ENCODE peak calls at places on chromosomes 2 and 18, in eight cellular contexts. One of them, this sample, is unnamed.

GRCh38 chr2:120994301-120994700 is 258.6 kb downstream of the GLI2 start:
- DNase-seq in GM12865: no peak
- DNase-seq in neuronal stem cell: no peak
- DNase-seq in AG04450: no peak
- DNase-seq in left ventricle myocardium inferior: no peak
- DNase-seq in choroid plexus epithelial cell: no peak
- DNase-seq in WERI-Rb-1: no peak
- DNase-seq in BE2C: no peak
- DNase-seq in this sample: no peak

GRCh38 chr2:25856377-25856776 is 21.9 kb downstream of the ASXL2 start:
- DNase-seq in AG04450: no peak
- DNase-seq in neuronal stem cell: no peak
- DNase-seq in choroid plexus epithelial cell: no peak
- DNase-seq in left ventricle myocardium inferior: no peak
- DNase-seq in BE2C: no peak
- DNase-seq in GM12865: no peak
- DNase-seq in WERI-Rb-1: peak
- DNase-seq in this sample: peak

GRCh38 chr2:228689049-228689448 is 507.6 kb upstream of the SPHKAP start:
- DNase-seq in BE2C: peak
- DNase-seq in left ventricle myocardium inferior: no peak
- DNase-seq in AG04450: no peak
- DNase-seq in choroid plexus epithelial cell: peak
- DNase-seq in WERI-Rb-1: peak
- DNase-seq in neuronal stem cell: peak
- DNase-seq in GM12865: no peak
- DNase-seq in this sample: no peak

GRCh38 chr2:127000937-127001336 is 102.2 kb downstream of the TEX51 start:
- DNase-seq in choroid plexus epithelial cell: peak
- DNase-seq in GM12865: no peak
- DNase-seq in WERI-Rb-1: peak
- DNase-seq in left ventricle myocardium inferior: no peak
- DNase-seq in AG04450: no peak
- DNase-seq in neuronal stem cell: no peak
- DNase-seq in BE2C: no peak
- DNase-seq in this sample: no peak

GRCh38 chr2:66426250-66427064 is 8.5 kb upstream of the MEIS1 start:
- DNase-seq in AG04450: no peak
- DNase-seq in GM12865: no peak
- DNase-seq in left ventricle myocardium inferior: no peak
- DNase-seq in neuronal stem cell: no peak
- DNase-seq in BE2C: no peak
- DNase-seq in choroid plexus epithelial cell: no peak
- DNase-seq in WERI-Rb-1: no peak
- DNase-seq in this sample: peak

GRCh38 chr18:8460748-8461147 is 148.5 kb upstream of the RAB12 start:
- DNase-seq in left ventricle myocardium inferior: no peak
- DNase-seq in neuronal stem cell: no peak
- DNase-seq in choroid plexus epithelial cell: no peak
- DNase-seq in AG04450: no peak
- DNase-seq in WERI-Rb-1: no peak
- DNase-seq in GM12865: no peak
- DNase-seq in BE2C: no peak
- DNase-seq in this sample: no peak

GRCh38 chr2:240983996-240984498 is 14.4 kb upstream of the SNED1 start:
- DNase-seq in GM12865: no peak
- DNase-seq in WERI-Rb-1: no peak
- DNase-seq in neuronal stem cell: no peak
- DNase-seq in BE2C: peak
- DNase-seq in AG04450: no peak
- DNase-seq in choroid plexus epithelial cell: no peak
- DNase-seq in left ventricle myocardium inferior: peak
- DNase-seq in this sample: peak

GRCh38 chr18:63890950-63891304 is 3.4 kb downstream of the SERPINB2 start:
- DNase-seq in neuronal stem cell: no peak
- DNase-seq in choroid plexus epithelial cell: peak
- DNase-seq in AG04450: no peak
- DNase-seq in BE2C: no peak
- DNase-seq in GM12865: peak
- DNase-seq in left ventricle myocardium inferior: no peak
- DNase-seq in WERI-Rb-1: no peak
- DNase-seq in this sample: no peak

GRCh38 chr2:233084488-233084887 is 24.3 kb downstream of the INPP5D start:
- DNase-seq in choroid plexus epithelial cell: no peak
- DNase-seq in AG04450: no peak
- DNase-seq in GM12865: peak
- DNase-seq in BE2C: no peak
- DNase-seq in WERI-Rb-1: no peak
- DNase-seq in neuronal stem cell: no peak
- DNase-seq in left ventricle myocardium inferior: peak
- DNase-seq in this sample: peak

GRCh38 chr18:70135604-70136003 is 69.9 kb downstream of the RTTN start:
- DNase-seq in neuronal stem cell: no peak
- DNase-seq in WERI-Rb-1: no peak
- DNase-seq in left ventricle myocardium inferior: no peak
- DNase-seq in AG04450: no peak
- DNase-seq in GM12865: no peak
- DNase-seq in choroid plexus epithelial cell: no peak
- DNase-seq in BE2C: no peak
- DNase-seq in this sample: no peak

GRCh38 chr2:150357770-150358467 is 129.5 kb downstream of the RND3 start:
- DNase-seq in BE2C: no peak
- DNase-seq in WERI-Rb-1: no peak
- DNase-seq in neuronal stem cell: no peak
- DNase-seq in left ventricle myocardium inferior: no peak
- DNase-seq in AG04450: no peak
- DNase-seq in GM12865: peak
- DNase-seq in choroid plexus epithelial cell: peak
- DNase-seq in this sample: no peak

GRCh38 chr2:5937865-5938565 is 245.8 kb downstream of the SOX11 start:
- DNase-seq in GM12865: no peak
- DNase-seq in choroid plexus epithelial cell: peak
- DNase-seq in neuronal stem cell: no peak
- DNase-seq in WERI-Rb-1: no peak
- DNase-seq in BE2C: no peak
- DNase-seq in left ventricle myocardium inferior: no peak
- DNase-seq in AG04450: no peak
- DNase-seq in this sample: no peak

GRCh38 chr2:134745023-134745422 is 26.2 kb upstream of the TMEM163 start:
- DNase-seq in neuronal stem cell: no peak
- DNase-seq in BE2C: no peak
- DNase-seq in left ventricle myocardium inferior: no peak
- DNase-seq in GM12865: no peak
- DNase-seq in WERI-Rb-1: no peak
- DNase-seq in choroid plexus epithelial cell: no peak
- DNase-seq in AG04450: no peak
- DNase-seq in this sample: no peak

GRCh38 chr18:58714821-58715220 is 43.6 kb downstream of the MALT1 start:
- DNase-seq in GM12865: no peak
- DNase-seq in AG04450: no peak
- DNase-seq in WERI-Rb-1: no peak
- DNase-seq in left ventricle myocardium inferior: no peak
- DNase-seq in BE2C: no peak
- DNase-seq in choroid plexus epithelial cell: no peak
- DNase-seq in neuronal stem cell: no peak
- DNase-seq in this sample: no peak

GRCh38 chr2:72983500-72984039 is 66.3 kb downstream of the EMX1 start:
- DNase-seq in choroid plexus epithelial cell: no peak
- DNase-seq in BE2C: no peak
- DNase-seq in AG04450: no peak
- DNase-seq in WERI-Rb-1: no peak
- DNase-seq in GM12865: no peak
- DNase-seq in neuronal stem cell: no peak
- DNase-seq in left ventricle myocardium inferior: no peak
- DNase-seq in this sample: no peak

GRCh38 chr2:237967463-237967871 is 653 bp downstream of the UBE2F start:
- DNase-seq in GM12865: peak
- DNase-seq in AG04450: no peak
- DNase-seq in choroid plexus epithelial cell: no peak
- DNase-seq in WERI-Rb-1: peak
- DNase-seq in BE2C: no peak
- DNase-seq in left ventricle myocardium inferior: peak
- DNase-seq in neuronal stem cell: no peak
- DNase-seq in this sample: no peak

GRCh38 chr2:63486861-63487290 is 101.4 kb downstream of the WDPCP start:
- DNase-seq in choroid plexus epithelial cell: peak
- DNase-seq in neuronal stem cell: no peak
- DNase-seq in WERI-Rb-1: peak
- DNase-seq in BE2C: no peak
- DNase-seq in GM12865: peak
- DNase-seq in left ventricle myocardium inferior: no peak
- DNase-seq in AG04450: no peak
- DNase-seq in this sample: no peak

GRCh38 chr2:85673736-85674375 is 5.9 kb upstream of the SFTPB start:
- DNase-seq in AG04450: no peak
- DNase-seq in BE2C: no peak
- DNase-seq in left ventricle myocardium inferior: no peak
- DNase-seq in WERI-Rb-1: no peak
- DNase-seq in GM12865: no peak
- DNase-seq in choroid plexus epithelial cell: no peak
- DNase-seq in neuronal stem cell: no peak
- DNase-seq in this sample: no peak

GRCh38 chr2:11420190-11420589 is 45.8 kb downstream of the E2F6 start:
- DNase-seq in neuronal stem cell: no peak
- DNase-seq in GM12865: no peak
- DNase-seq in left ventricle myocardium inferior: no peak
- DNase-seq in WERI-Rb-1: no peak
- DNase-seq in BE2C: no peak
- DNase-seq in AG04450: no peak
- DNase-seq in choroid plexus epithelial cell: no peak
- DNase-seq in this sample: no peak

GRCh38 chr2:75241696-75242095 is 42.4 kb upstream of the TACR1 start:
- DNase-seq in choroid plexus epithelial cell: peak
- DNase-seq in left ventricle myocardium inferior: no peak
- DNase-seq in BE2C: no peak
- DNase-seq in neuronal stem cell: no peak
- DNase-seq in WERI-Rb-1: no peak
- DNase-seq in GM12865: peak
- DNase-seq in AG04450: no peak
- DNase-seq in this sample: no peak

GRCh38 chr18:25921677-25922421 is 168.6 kb downstream of the SS18 start:
- DNase-seq in neuronal stem cell: no peak
- DNase-seq in BE2C: peak
- DNase-seq in choroid plexus epithelial cell: peak
- DNase-seq in left ventricle myocardium inferior: no peak
- DNase-seq in AG04450: no peak
- DNase-seq in GM12865: peak
- DNase-seq in WERI-Rb-1: peak
- DNase-seq in this sample: no peak

GRCh38 chr2:223214721-223215120 is 162.7 kb downstream of the KCNE4 start:
- DNase-seq in choroid plexus epithelial cell: no peak
- DNase-seq in WERI-Rb-1: no peak
- DNase-seq in left ventricle myocardium inferior: no peak
- DNase-seq in AG04450: no peak
- DNase-seq in neuronal stem cell: no peak
- DNase-seq in BE2C: no peak
- DNase-seq in GM12865: no peak
- DNase-seq in this sample: no peak

GRCh38 chr2:203238329-203238710 is 498 bp upstream of the CYP20A1 start:
- DNase-seq in AG04450: no peak
- DNase-seq in GM12865: no peak
- DNase-seq in WERI-Rb-1: no peak
- DNase-seq in neuronal stem cell: no peak
- DNase-seq in left ventricle myocardium inferior: no peak
- DNase-seq in BE2C: no peak
- DNase-seq in choroid plexus epithelial cell: no peak
- DNase-seq in this sample: no peak

GRCh38 chr2:241798631-241799521 is 10.1 kb upstream of the NEU4 start:
- DNase-seq in AG04450: no peak
- DNase-seq in WERI-Rb-1: peak
- DNase-seq in BE2C: peak
- DNase-seq in neuronal stem cell: no peak
- DNase-seq in choroid plexus epithelial cell: no peak
- DNase-seq in left ventricle myocardium inferior: peak
- DNase-seq in GM12865: no peak
- DNase-seq in this sample: peak

GRCh38 chr2:120594856-120595685 is 140.6 kb upstream of the GLI2 start:
- DNase-seq in AG04450: no peak
- DNase-seq in BE2C: no peak
- DNase-seq in GM12865: no peak
- DNase-seq in choroid plexus epithelial cell: no peak
- DNase-seq in neuronal stem cell: no peak
- DNase-seq in left ventricle myocardium inferior: no peak
- DNase-seq in WERI-Rb-1: peak
- DNase-seq in this sample: no peak

GRCh38 chr2:69211111-69211510 is 175.9 kb downstream of the GFPT1 start:
- DNase-seq in GM12865: no peak
- DNase-seq in left ventricle myocardium inferior: no peak
- DNase-seq in AG04450: no peak
- DNase-seq in WERI-Rb-1: no peak
- DNase-seq in neuronal stem cell: no peak
- DNase-seq in choroid plexus epithelial cell: no peak
- DNase-seq in BE2C: no peak
- DNase-seq in this sample: no peak

GRCh38 chr2:114170070-114170469 is 272.4 kb upstream of the DPP10 start:
- DNase-seq in left ventricle myocardium inferior: no peak
- DNase-seq in choroid plexus epithelial cell: no peak
- DNase-seq in BE2C: no peak
- DNase-seq in WERI-Rb-1: peak
- DNase-seq in neuronal stem cell: no peak
- DNase-seq in GM12865: no peak
- DNase-seq in AG04450: no peak
- DNase-seq in this sample: no peak

GRCh38 chr18:3623769-3624545 is 174.0 kb downstream of the TGIF1 start:
- DNase-seq in neuronal stem cell: peak
- DNase-seq in left ventricle myocardium inferior: peak
- DNase-seq in choroid plexus epithelial cell: peak
- DNase-seq in WERI-Rb-1: peak
- DNase-seq in AG04450: peak
- DNase-seq in BE2C: peak
- DNase-seq in GM12865: no peak
- DNase-seq in this sample: peak

GRCh38 chr2:24189551-24189950 is 14.7 kb downstream of the FAM228A start:
- DNase-seq in AG04450: no peak
- DNase-seq in WERI-Rb-1: no peak
- DNase-seq in left ventricle myocardium inferior: no peak
- DNase-seq in BE2C: no peak
- DNase-seq in choroid plexus epithelial cell: no peak
- DNase-seq in GM12865: no peak
- DNase-seq in neuronal stem cell: no peak
- DNase-seq in this sample: no peak